ENCODE peak calls at places on chromosome 10, in ten cellular contexts. U is AG09309, P is dorsolateral prefrontal cortex, C is PC-3, F is Caco-2, E is astrocyte, N is thoracic aorta, R is epithelial cell of esophagus, S is epithelial cell of proximal tubule, I is fibroblast of mammary gland. M is an unnamed sample.

GRCh38 chr10:1036341-1036791 is 10.7 kb upstream of the IDI2 start:
- DNase-seq in S (peak; percentile 80), E (peak; percentile 88), I (peak; percentile 84), C (peak; percentile 74), R (peak; percentile 98), F (no peak), P (no peak), N (no peak), U (no peak), M (no peak)

GRCh38 chr10:52621635-52622079 is 150.9 kb downstream of the MBL2 start:
- DNase-seq in I (peak; percentile 53), U (peak; percentile 74), R (no peak), P (no peak), E (no peak), S (no peak), N (no peak), C (no peak), F (no peak), M (peak; percentile 25)

GRCh38 chr10:124450010-124450782 is at the start of gene NKX1-2:
- DNase-seq in C (no peak), F (peak; percentile 36), U (no peak), S (no peak), I (no peak), N (no peak), E (no peak), P (peak; percentile 54), R (no peak), M (no peak)

GRCh38 chr10:118940386-118940785 is 89.1 kb upstream of the NANOS1 start:
- DNase-seq in E (peak; percentile 6), N (no peak), S (no peak), F (no peak), I (peak; percentile 21), P (no peak), U (no peak), C (no peak), R (peak; percentile 31), M (no peak)

GRCh38 chr10:23319835-23320234 is 24.8 kb downstream of the C10orf67 start:
- DNase-seq in C (no peak), F (no peak), U (no peak), P (no peak), S (no peak), E (no peak), R (no peak), I (no peak), N (no peak), M (no peak)

GRCh38 chr10:125911990-125912389 is 15.6 kb downstream of the FANK1 start:
- DNase-seq in C (peak; percentile 22), P (no peak), U (no peak), F (peak; percentile 63), E (no peak), R (no peak), I (no peak), S (no peak), N (no peak), M (no peak)

GRCh38 chr10:105354010-105354409 is 712.9 kb downstream of the SORCS3 start:
- DNase-seq in U (no peak), S (no peak), C (no peak), P (no peak), R (no peak), N (no peak), I (no peak), F (no peak), E (no peak), M (no peak)

GRCh38 chr10:102120142-102120986 is at the start of gene LDB1:
- DNase-seq in I (peak; percentile 56), N (peak; percentile 42), F (peak; percentile 78), U (no peak), S (no peak), P (peak; percentile 85), R (peak; percentile 80), E (peak; percentile 57), C (peak; percentile 65), M (peak; percentile 92)

GRCh38 chr10:123390332-123390731 is 236.1 kb downstream of the BUB3 start:
- DNase-seq in N (no peak), U (no peak), C (no peak), S (no peak), I (no peak), E (no peak), R (no peak), P (no peak), F (no peak), M (no peak)

DNA sequence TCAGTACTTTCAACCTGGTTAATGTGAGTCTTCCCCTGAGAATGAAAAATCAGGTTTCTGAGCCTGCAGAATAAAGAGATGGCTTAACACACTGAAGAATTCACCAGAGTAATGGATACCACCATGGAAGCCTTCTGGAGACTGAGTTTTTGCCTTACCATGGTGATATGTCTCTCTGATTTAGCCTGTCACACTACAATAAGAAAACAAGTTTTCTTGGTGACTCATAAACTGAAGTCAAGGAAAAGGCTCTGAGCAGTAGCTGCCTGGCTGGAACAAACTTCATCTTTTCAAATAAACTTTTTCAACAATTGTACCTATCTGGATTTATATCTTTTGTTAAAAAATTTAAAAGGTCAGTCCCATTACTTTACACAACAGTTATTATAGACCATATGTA is 229.0 kb downstream of the PRPF18 start:
- DNase-seq in F (no peak), E (peak; percentile 83), U (no peak), C (peak; percentile 46), P (no peak), R (peak; percentile 60), I (peak; percentile 59), N (no peak), S (no peak), M (peak; percentile 48)
- TF ChIP-seq CTCF in F (no peak), E (no peak), U (no peak), C (no peak), P (no peak), R (no peak), I (no peak), N (no peak), S (no peak), M (no peak)

DNA sequence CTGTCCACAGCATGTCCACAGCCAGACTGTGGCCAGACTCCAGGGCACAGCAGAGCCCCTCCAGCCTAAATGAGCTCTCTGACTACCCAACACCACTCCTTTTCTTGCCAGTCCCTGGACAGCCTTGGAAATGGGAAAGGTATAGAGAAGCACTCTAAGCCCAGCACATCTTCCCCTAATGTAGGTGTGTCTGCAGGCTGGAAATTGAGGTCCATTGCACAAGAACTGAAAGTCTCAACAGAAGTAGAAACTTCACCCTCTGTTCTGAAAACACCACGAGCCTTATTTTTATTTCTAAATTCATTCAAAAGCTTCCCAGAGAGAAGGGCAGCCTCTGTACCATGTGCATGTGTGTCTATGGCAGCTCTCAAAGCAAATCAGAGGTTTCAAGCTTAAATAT is 3.7 kb upstream of the KCNMA1 start:
- DNase-seq in U (no peak), P (no peak), R (no peak), F (peak; percentile 6), S (no peak), E (no peak), C (peak; percentile 51), I (no peak), N (no peak), M (no peak)
- H3K4me3 ChIP-seq in U (no peak overlapping the region), P (no peak overlapping the region), R (no peak overlapping the region), F (no peak overlapping the region), S (no peak overlapping the region), E (no peak overlapping the region), C (no peak overlapping the region), I (no peak overlapping the region), N (peak overlapping the region; percentile 16), M (no peak overlapping the region)

DNA sequence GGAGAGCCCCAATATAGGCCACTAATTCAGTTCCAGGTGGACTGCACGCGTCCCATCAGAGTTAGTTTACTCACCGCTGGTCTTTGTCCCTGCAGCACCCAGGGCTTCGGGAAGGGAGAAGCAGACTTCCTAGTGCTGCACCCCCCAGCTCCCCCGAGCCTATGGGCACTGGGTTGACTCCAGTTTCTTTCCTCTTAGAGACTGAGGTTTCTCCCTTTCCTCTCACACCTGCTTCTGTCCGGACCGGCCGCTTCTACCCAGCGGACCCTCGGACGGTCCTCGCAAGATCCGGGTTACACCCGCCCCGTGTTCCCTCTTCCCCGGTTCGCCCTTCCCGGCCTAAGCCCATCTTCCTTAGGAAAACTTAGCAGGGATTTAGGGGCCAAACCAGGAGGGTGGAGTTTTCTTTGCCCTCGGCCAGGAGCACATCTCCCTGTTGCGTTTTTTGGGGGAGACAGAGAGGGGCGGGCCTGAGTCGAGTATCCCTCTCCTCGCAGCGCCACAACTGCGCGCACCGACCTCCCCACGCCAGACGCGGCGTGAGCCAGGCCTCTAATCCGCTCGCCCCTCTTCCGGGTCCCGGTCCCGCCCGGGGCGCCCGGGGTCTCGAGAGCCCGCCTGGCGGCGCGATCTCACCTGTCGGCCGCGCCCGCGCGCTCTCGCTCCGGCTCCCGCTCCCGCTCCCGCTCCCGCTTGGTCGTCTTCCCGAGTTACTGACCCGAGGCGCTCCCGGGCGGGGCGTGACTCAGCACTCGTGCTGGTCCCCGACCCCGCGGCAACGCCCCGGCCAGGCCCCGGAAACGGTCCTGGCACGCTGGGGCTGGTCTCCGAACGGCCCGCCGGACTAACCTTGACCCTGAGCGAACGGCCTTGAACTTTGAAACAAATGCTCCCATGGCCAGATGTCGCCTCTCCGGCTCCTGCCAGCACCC is at the start of gene AIFM2:
- DNase-seq in C (peak; percentile 97), I (peak; percentile 63), F (peak; percentile 97), U (peak; percentile 14), E (peak; percentile 44), S (no peak), R (peak; percentile 66), N (no peak), P (peak; percentile 33), M (peak; percentile 75)
- TF ChIP-seq CTCF in C (no peak), I (no peak), F (no peak), U (no peak), E (no peak), S (no peak), R (no peak), N (peak; percentile 14), P (no peak), M (no peak)

GRCh38 chr10:127033569-127034175 is 128.4 kb downstream of the DOCK1 start:
- DNase-seq in S (no peak), R (peak; percentile 19), C (no peak), I (no peak), E (no peak), N (no peak), U (no peak), F (no peak), P (no peak), M (no peak)

GRCh38 chr10:127034224-127034623 is 129.0 kb downstream of the DOCK1 start:
- DNase-seq in R (no peak), S (no peak), I (no peak), E (no peak), F (no peak), P (no peak), U (no peak), N (no peak), C (no peak), M (no peak)

GRCh38 chr10:127035827-127036226 is 130.6 kb downstream of the DOCK1 start:
- DNase-seq in E (no peak), C (no peak), U (no peak), F (no peak), N (no peak), R (no peak), I (no peak), S (no peak), P (no peak), M (no peak)

GRCh38 chr10:127033116-127033515 is 127.9 kb downstream of the DOCK1 start:
- DNase-seq in S (no peak), R (no peak), N (no peak), I (no peak), E (no peak), U (no peak), C (no peak), P (no peak), F (no peak), M (no peak)

DNA sequence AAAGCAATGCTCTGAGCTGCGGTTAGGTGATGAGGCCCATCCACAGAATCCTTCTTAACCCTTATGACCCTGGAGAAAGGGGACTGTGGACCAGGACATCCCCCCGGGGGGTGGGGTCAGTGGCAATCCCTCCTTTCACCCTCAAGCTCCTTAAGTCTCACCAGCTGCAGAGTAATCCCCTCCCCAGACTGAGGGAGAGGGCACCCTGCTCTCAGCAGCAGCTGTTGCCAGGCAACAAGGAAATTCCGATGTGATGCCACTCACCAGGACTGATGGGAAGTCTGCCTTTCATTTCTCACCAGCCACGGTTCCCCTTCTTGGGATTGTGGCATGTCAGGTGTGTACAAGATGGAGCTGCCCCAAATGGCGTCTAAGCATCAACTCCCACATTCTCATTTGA is 129.6 kb downstream of the DOCK1 start:
- DNase-seq in C (no peak), P (no peak), E (no peak), I (no peak), U (no peak), S (no peak), F (no peak), N (no peak), R (no peak), M (no peak)
- H3K4me3 ChIP-seq in C (no peak overlapping the region), P (no peak overlapping the region), E (no peak overlapping the region), I (no peak overlapping the region), U (no peak overlapping the region), S (no peak overlapping the region), F (no peak overlapping the region), N (no peak overlapping the region), R (no peak overlapping the region), M (no peak overlapping the region)

M was measured in cardiac fibroblast.